ENCODE peak calls at places on chromosomes 5 and 9, in four cellular contexts. A is GM12878, Y is HL-60, W is K562. R is an unnamed sample.

GRCh38 chr9:120934271-120934670 is 7.7 kb upstream of the TRAF1 start:
- DNase-seq in A (no peak), Y (peak; percentile 80), W (no peak), R (no peak)

GRCh38 chr9:104772707-104773106 is 8.8 kb downstream of the NIPSNAP3B start:
- DNase-seq in Y (peak; percentile 31), A (no peak), W (no peak), R (no peak)

GRCh38 chr5:154611341-154611767 is 133.3 kb upstream of the HAND1 start:
- DNase-seq in W (no peak), Y (no peak), A (no peak), R (no peak)

GRCh38 chr9:122383992-122384461 is 13.2 kb downstream of the PTGS1 start:
- DNase-seq in Y (no peak), W (no peak), A (no peak), R (no peak)

GRCh38 chr9:122381206-122381950 is 10.6 kb downstream of the PTGS1 start:
- DNase-seq in Y (no peak), A (no peak), W (no peak), R (no peak)

GRCh38 chr9:127525426-127526188 is 74.3 kb downstream of the LRSAM1 start:
- DNase-seq in W (peak; percentile 49), Y (peak; percentile 26), A (no peak), R (no peak)

GRCh38 chr5:10563940-10564837 is at the start of gene ANKRD33B:
- DNase-seq in W (peak; percentile 80), A (no peak), Y (peak; percentile 94), R (peak; percentile 81)

GRCh38 chr5:151255621-151256286 is 2.8 kb downstream of the GM2A start:
- DNase-seq in W (no peak), A (peak; percentile 78), Y (peak; percentile 57), R (no peak)

GRCh38 chr5:83924891-83925290 is 204.2 kb upstream of the HAPLN1 start:
- DNase-seq in Y (no peak), A (no peak), W (no peak), R (no peak)

GRCh38 chr9:4066120-4066519 is 233.7 kb downstream of the GLIS3 start:
- DNase-seq in Y (no peak), A (no peak), W (no peak), R (no peak)

GRCh38 chr5:160071521-160072299 is 47.5 kb downstream of the PWWP2A start:
- DNase-seq in A (no peak), Y (no peak), W (no peak), R (no peak)

GRCh38 chr5:179267671-179268071 is 77.6 kb downstream of the ADAMTS2 start:
- DNase-seq in Y (no peak), A (no peak), W (no peak), R (no peak)

GRCh38 chr5:1885476-1885755 is 2.7 kb upstream of the IRX4 start:
- DNase-seq in A (no peak), W (no peak), Y (no peak), R (no peak)

GRCh38 chr5:67301285-67301904 is 104.8 kb upstream of the CD180 start:
- DNase-seq in A (no peak), W (no peak), Y (no peak), R (no peak)

DNA sequence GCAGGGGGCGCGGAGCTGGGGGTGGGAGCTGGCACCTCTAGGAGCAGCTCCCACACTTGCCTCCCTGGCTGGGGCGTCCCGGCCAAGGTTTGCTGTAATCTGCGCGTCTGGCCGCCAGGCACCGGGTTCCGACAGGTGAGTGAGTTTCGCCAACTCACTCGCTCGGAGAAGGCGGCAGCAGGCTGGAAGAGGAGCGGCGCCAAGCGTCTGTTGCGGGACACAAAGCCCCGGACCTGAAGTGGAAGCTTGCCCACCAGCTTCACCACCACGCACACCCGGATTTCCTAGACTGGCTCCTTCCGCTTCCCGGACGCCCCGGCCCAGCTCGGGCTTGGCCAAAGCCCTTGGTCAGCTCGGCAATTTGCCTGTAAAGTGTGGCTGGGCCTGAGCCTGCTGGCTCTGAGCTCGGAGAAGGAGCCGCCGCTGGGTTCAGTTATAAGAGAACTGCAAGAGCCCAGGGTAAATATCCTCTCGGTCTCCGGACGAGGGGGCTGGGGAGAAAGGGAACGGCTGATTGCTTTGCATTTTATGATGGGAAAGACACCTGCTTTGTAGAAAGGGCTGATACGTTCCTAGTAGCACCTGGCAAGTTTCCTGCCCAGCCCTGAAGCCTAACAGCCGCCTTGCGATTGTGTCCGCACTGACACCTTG is 461 bp upstream of the GNA14 start:
- DNase-seq in Y (peak; percentile 23), W (no peak), A (no peak), R (peak; percentile 11)
- TF ChIP-seq SPI1 in Y (no peak), W (no peak), A (no peak), R (no peak)

GRCh38 chr5:141680751-141681201 is 1.3 kb downstream of the ARAP3 start:
- DNase-seq in A (no peak), W (peak; percentile 33), Y (no peak), R (no peak)

GRCh38 chr5:141681295-141681694 is 735 bp downstream of the ARAP3 start:
- DNase-seq in Y (no peak), W (no peak), A (no peak), R (no peak)

GRCh38 chr5:141683596-141684161 is 1.6 kb upstream of the ARAP3 start:
- DNase-seq in W (no peak), A (no peak), Y (no peak), R (no peak)

GRCh38 chr5:141680178-141680577 is 1.9 kb downstream of the ARAP3 start:
- DNase-seq in Y (no peak), W (no peak), A (no peak), R (no peak)

DNA sequence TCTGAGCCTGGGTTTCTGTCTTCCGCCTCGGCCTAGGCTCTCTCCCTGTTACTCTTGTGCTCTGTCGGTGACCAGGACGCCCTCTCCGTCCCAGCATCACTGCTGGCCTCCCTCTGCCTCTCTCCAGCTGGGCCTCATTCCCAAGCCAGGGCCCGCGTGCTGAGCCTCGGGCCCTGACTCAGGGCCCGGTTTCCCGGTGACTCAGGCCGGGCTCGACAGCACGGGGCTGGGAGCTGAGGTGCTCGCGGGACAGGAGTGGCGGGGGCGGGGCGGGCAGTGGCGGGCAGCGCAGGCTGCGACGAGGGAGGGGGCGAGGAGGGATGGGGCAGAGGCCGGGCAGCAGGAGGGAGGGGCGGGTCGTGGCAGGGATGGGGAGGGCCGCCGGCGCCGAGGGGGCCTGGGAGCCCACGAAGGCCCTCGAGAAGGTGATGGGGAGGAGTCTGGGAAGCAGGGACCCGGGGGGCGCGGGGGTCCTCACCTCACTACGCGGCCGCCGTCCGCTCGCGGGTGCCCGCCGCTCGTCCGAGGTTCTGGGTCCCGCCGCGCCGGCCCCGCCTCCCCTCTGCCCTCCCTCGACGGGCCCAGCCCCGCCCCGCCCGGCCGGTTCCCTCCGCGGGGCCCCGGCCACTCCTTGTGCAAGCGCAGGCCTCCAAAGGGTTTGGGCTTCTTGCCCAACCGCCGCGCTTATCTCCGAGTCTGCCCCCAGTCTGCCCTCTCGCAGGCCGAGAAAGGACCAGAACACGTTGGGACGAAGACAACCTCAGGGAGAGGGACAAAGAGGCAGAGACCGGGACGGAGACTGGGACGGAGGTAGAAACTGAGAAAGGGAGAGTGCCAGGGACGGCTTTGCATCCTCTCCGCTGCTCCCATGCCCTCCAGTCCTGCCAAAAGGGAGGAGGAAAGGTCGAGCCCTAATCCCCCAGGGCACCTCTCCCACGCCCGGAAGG is at the start of gene ARAP3:
- DNase-seq in W (peak; percentile 83), Y (peak; percentile 87), A (no peak), R (no peak)
- TF ChIP-seq POLR2AphosphoS5 in W (no peak), Y (peak; percentile 63), A (no peak), R (no peak)

GRCh38 chr5:19538607-19539006 is 449.4 kb downstream of the CDH18 start:
- DNase-seq in W (no peak), A (no peak), Y (no peak), R (no peak)

GRCh38 chr5:19531374-19531952 is 456.5 kb downstream of the CDH18 start:
- DNase-seq in Y (no peak), W (no peak), A (no peak), R (no peak)

GRCh38 chr5:19534751-19535150 is 453.2 kb downstream of the CDH18 start:
- DNase-seq in W (no peak), Y (no peak), A (no peak), R (no peak)
- TF ChIP-seq SPI1 in W (no peak), Y (no peak), A (no peak), R (no peak)

GRCh38 chr5:17436766-17437221 is 61.2 kb upstream of the TAF11L2 start:
- DNase-seq in A (no peak), W (no peak), Y (peak; percentile 83), R (no peak)
- TF ChIP-seq POLR2AphosphoS5 in A (no peak), W (no peak), Y (peak; percentile 50), R (no peak)

DNA sequence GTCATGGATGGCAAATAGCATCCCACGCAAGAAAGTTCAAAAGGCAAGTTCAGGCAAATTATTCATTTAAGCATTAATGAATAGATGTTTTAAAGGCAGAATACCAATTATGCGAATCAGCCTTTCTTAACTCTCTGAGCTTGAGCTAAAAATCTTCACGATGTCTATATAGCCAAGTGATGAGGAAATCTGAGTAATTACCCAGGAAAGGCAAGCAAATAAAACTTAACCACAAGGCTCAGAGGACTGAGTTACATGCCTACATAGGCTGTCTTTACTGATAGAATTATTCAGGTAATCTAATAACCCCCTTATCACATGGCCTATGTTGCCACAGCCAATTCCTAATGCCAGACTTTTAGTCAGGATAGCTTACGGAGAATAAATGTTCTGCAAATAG is 120.8 kb upstream of the MTAP start:
- DNase-seq in A (no peak), W (no peak), Y (no peak), R (no peak)
- TF ChIP-seq SPI1 in A (no peak), W (no peak), Y (no peak), R (no peak)

DNA sequence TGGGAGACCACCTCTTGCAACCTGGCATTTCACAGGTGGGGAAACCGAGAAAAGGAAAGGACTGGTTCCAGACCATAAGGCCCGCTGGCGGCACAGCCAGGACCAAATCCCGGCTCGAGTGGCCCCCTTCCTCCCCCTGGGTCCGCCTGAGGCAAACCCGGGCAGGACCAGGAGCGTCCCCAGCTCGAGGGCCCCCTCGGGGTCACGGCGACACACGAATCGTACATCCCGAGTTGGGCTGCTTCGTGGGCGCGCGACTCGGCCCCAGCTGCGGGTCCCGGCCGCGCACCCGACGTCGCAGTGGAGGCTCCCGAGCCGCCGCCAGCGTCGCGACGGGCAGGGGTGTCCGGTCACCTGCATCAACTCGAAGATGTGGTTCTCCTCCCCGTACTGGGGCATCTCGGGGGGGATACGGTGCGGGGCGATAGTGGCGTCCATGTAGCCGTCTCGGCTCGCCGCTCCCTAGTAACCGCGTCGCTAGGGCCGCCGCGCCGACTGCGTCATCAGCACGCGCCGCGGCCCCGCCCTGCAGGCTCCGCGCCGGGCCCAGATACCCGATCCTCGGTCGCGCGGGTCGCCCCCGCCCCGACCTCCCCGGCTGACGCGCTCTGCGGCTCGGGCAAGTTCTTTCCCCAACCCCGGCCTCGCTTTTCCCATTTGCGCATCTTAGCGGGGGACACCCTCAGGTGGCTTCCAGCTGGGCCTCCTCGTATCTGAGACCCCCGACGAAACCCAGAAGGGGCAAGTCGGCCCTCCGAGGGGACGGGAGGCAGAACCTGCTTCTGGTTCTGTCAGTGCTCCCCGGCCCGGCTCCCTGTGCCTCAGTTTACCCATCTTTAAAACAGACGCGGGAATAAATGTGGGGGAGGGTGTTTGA is at the start of gene AK8:
- DNase-seq in W (peak; percentile 94), A (no peak), Y (peak; percentile 49), R (peak; percentile 97)
- TF ChIP-seq POLR2AphosphoS5 in W (no peak), A (no peak), Y (no peak), R (no peak)